ENCODE peak calls at places on chromosome 14, in ten cellular contexts. V, A, W, K, C, Q, M, P, N and S are unnamed samples.

GRCh38 chr14:92224348-92224954 is 98.5 kb upstream of the SLC24A4 start:
- DNase-seq in V (no peak), A (no peak), W (no peak), K (peak), C (no peak), Q (peak), M (no peak), P (peak), N (no peak), S (no peak)

GRCh38 chr14:43539210-43539609 is 967.9 kb downstream of the FSCB start:
- DNase-seq in V (peak), A (peak), W (no peak), K (no peak), C (no peak), Q (no peak), M (no peak), P (peak), N (no peak), S (no peak)

GRCh38 chr14:95018845-95019244 is 138.5 kb downstream of the DICER1 start:
- DNase-seq in V (no peak), A (no peak), W (no peak), K (no peak), C (no peak), Q (no peak), M (no peak), P (peak), N (no peak), S (no peak)

GRCh38 chr14:50049703-50050102 is 66.7 kb downstream of the VCPKMT start:
- DNase-seq in V (no peak), A (no peak), W (no peak), K (no peak), C (no peak), Q (no peak), M (no peak), P (no peak), N (no peak), S (no peak)

GRCh38 chr14:62706217-62706616 is 339.0 kb downstream of the KCNH5 start:
- DNase-seq in V (no peak), A (no peak), W (no peak), K (no peak), C (no peak), Q (no peak), M (no peak), P (peak), N (no peak), S (no peak)

GRCh38 chr14:93967637-93968250 is 8.6 kb downstream of the ASB2 start:
- DNase-seq in V (no peak), A (no peak), W (no peak), K (no peak), C (no peak), Q (no peak), M (no peak), P (no peak), N (no peak), S (no peak)

GRCh38 chr14:92988786-92989755 is 66.1 kb downstream of the CHGA start:
- DNase-seq in V (no peak), A (no peak), W (no peak), K (no peak), C (peak), Q (no peak), M (no peak), P (no peak), N (peak), S (no peak)

GRCh38 chr14:63204407-63205280 is at the start of gene RHOJ:
- DNase-seq in V (no peak), A (peak), W (no peak), K (no peak), C (no peak), Q (no peak), M (peak), P (peak), N (peak), S (peak)

GRCh38 chr14:58765375-58765774 is 127.6 kb downstream of the DACT1 start:
- DNase-seq in V (peak), A (no peak), W (no peak), K (no peak), C (no peak), Q (no peak), M (no peak), P (no peak), N (no peak), S (no peak)

GRCh38 chr14:72962829-72963312 is 36.6 kb downstream of the DCAF4 start:
- DNase-seq in V (peak), A (no peak), W (peak), K (no peak), C (no peak), Q (peak), M (no peak), P (peak), N (no peak), S (no peak)

GRCh38 chr14:34693228-34693939 is 21.0 kb downstream of the CFL2 start:
- DNase-seq in V (no peak), A (peak), W (peak), K (no peak), C (peak), Q (no peak), M (no peak), P (no peak), N (no peak), S (no peak)

GRCh38 chr14:88790501-88791251 is 2.1 kb downstream of the EML5 start:
- DNase-seq in V (no peak), A (no peak), W (no peak), K (no peak), C (no peak), Q (no peak), M (no peak), P (no peak), N (no peak), S (no peak)

DNA sequence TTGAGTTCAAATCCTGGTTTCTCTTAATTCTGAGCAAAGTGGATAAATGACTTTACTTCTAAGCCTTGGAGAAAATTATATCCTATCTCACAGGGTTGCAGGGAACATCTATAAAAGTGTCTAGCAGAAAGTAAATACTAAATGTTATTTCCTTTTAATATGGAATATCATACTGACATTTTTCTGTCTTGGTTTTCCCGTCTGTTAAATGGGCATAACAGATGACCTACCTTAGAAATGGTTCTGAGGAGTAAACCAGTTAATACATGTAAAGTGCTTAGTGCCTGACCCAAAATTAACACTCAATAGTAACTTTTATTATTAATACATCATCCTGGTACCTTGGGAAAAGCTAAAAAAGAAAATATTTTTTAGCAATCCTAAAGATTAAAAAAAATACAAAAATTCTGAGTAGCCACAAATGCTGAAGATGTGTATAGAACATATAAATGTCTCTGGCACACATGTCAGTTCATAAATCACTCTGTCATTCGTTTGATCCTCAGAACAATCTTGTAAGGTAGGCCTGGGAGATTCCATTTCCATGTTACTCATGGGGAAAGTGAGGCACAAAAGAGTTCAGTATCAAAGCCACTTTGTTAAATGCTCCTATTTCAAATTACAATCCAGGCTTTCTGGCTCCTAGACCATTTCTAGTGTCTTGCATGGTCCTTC is 1.3 kb downstream of the VIPAS39 start:
- DNase-seq in V (no peak), A (no peak), W (no peak), K (no peak), C (no peak), Q (no peak), M (no peak), P (no peak), N (no peak), S (no peak)
- H3K27ac ChIP-seq in V (no peak), A (no peak), W (no peak), K (no peak), C (no peak), Q (no peak), M (no peak), P (no peak), N (no peak), S (no peak)

DNA sequence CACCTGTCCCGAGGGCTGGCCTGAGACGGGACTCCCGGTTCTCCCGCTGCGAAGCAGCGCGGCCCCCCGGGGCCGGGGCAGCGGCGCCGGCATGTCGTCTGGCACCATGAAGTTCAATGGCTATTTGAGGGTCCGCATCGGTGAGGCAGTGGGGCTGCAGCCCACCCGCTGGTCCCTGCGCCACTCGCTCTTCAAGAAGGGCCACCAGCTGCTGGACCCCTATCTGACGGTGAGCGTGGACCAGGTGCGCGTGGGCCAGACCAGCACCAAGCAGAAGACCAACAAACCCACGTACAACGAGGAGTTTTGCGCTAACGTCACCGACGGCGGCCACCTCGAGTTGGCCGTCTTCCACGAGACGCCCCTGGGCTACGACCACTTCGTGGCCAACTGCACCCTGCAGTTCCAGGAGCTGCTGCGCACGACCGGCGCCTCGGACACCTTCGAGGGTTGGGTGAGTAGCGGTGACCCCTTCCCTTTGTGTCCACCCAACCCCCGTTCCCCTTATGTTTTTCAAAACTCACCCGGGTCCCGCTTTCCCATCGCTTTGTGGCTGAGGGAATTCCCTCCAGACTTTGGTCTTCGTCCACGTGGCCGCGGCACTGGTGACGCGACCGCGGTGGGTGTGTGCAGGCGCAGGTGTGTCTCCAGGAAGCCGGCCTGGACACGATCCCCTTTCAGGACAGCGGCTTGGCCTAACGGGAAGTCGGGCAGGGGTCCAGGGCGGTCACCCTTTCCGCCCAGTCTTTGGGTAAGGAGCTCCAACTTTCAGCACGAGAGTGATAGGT is 826 bp downstream of the PRKCH start:
- DNase-seq in V (no peak), A (peak), W (peak), K (no peak), C (peak), Q (peak), M (no peak), P (no peak), N (no peak), S (no peak)
- H3K27ac ChIP-seq in V (no peak), A (peak), W (peak), K (peak), C (peak), Q (peak), M (peak), P (no peak), N (peak), S (no peak)

DNA sequence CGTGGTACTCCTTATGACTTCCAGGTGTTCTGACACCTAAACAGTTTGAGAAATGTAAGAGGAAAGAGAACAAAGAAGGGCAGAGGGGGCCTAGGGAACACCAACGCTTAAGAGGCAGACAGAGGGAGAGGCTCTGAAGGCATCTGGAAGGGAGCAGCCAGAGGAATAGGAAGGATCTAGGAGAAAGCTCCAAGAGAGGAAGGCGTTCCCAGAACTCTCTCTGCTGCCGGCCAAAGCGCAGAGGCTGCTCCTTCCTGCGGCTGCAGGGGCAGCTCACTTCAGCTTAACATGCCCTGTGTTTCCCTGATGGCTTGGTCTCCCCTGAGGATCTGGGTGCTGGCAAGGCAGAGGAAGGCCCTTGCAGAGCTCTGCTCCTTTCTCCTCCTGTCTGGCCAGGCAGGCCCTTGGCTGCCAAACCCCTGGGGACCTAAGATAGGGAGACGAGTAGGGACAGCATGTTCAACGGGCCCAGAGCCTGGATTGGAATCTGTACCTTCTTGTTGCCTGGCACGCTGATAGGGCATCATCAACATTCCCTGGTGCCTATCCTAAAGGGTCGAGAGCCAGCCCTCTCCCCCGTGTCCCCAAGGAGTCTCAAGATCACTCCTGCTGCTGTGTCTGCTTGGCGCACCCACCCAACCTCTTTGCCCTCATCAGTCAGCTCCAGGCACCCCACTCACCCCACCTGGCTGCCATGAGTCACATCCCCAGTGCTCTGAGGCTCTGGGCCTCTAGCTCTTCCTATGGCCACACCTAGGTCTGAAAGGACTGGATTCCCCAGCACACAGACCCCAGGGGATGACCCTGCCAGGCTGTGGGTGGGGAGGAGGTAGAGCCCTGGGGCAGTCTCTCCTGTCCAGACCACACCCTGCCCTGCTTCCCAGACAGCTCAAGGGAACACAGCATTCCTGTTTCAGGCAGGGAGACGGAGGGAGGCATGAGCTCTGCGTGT is 45.6 kb downstream of the LTBP2 start:
- DNase-seq in V (no peak), A (no peak), W (peak), K (no peak), C (peak), Q (peak), M (no peak), P (no peak), N (no peak), S (no peak)
- H3K27ac ChIP-seq in V (peak), A (no peak), W (peak), K (peak), C (no peak), Q (peak), M (peak), P (peak), N (no peak), S (no peak)

GRCh38 chr14:53140585-53140984 is 12.5 kb downstream of the DDHD1 start:
- DNase-seq in V (no peak), A (no peak), W (no peak), K (no peak), C (no peak), Q (no peak), M (no peak), P (no peak), N (no peak), S (no peak)

GRCh38 chr14:53137559-53137958 is 15.6 kb downstream of the DDHD1 start:
- DNase-seq in V (no peak), A (no peak), W (no peak), K (no peak), C (no peak), Q (no peak), M (no peak), P (no peak), N (no peak), S (no peak)
- H3K27ac ChIP-seq in V (no peak), A (no peak), W (no peak), K (no peak), C (no peak), Q (no peak), M (no peak), P (no peak), N (no peak), S (no peak)